ENCODE peak calls at places on chromosomes 4 and X, in seven cellular contexts. A is PC-3, C is left ventricle myocardium inferior, M is GM12878, V is mesendoderm, X is stomach, J is mammary epithelial cell. Y is an unnamed sample.

GRCh38 chrX:724256-724655 is 93.7 kb downstream of the SHOX start:
- DNase-seq in C (no peak), M (no peak), X (no peak), J (no peak), V (no peak), A (no peak), Y (no peak)

GRCh38 chr4:3465698-3466671 is 2.9 kb downstream of the DOK7 start:
- DNase-seq in A (no peak), X (no peak), J (no peak), V (peak), M (no peak), C (peak), Y (peak)

GRCh38 chr4:149781150-149781549 is 34.5 kb downstream of the IQCM start:
- DNase-seq in X (no peak), A (peak), J (peak), V (no peak), C (no peak), M (no peak), Y (no peak)

GRCh38 chr4:151743128-151743854 is 17.5 kb downstream of the GATB start:
- DNase-seq in A (no peak), C (no peak), X (no peak), V (peak), J (peak), M (peak), Y (no peak)

GRCh38 chr4:131061734-131062133 is 1965.8 kb downstream of the C4orf33 start:
- DNase-seq in M (no peak), A (no peak), C (no peak), V (no peak), X (no peak), J (no peak), Y (no peak)

GRCh38 chrX:22313757-22314156 is 41.0 kb downstream of the CBLL2 start:
- DNase-seq in X (no peak), J (no peak), V (peak), M (no peak), C (no peak), A (no peak), Y (no peak)

GRCh38 chr4:138567696-138568095 is 325.5 kb upstream of the SLC7A11 start:
- DNase-seq in J (no peak), A (no peak), C (no peak), X (no peak), M (no peak), V (no peak), Y (no peak)

GRCh38 chrX:14014526-14014925 is 15.2 kb downstream of the GEMIN8 start:
- DNase-seq in J (no peak), X (no peak), A (no peak), V (no peak), C (no peak), M (no peak), Y (no peak)

GRCh38 chrX:49919617-49920016 is 2.8 kb upstream of the CLCN5 start:
- DNase-seq in C (peak), A (peak), M (no peak), J (no peak), V (peak), X (peak), Y (no peak)

GRCh38 chr4:98663226-98664006 is 5.0 kb upstream of the TSPAN5 start:
- DNase-seq in X (no peak), A (peak), C (peak), V (no peak), J (no peak), M (peak), Y (no peak)

GRCh38 chr4:100848865-100849264 is 331.0 kb upstream of the EMCN start:
- DNase-seq in V (peak), M (no peak), A (peak), C (no peak), X (no peak), J (no peak), Y (no peak)

GRCh38 chr4:32025840-32026459 is 1305.8 kb downstream of the PCDH7 start:
- DNase-seq in M (no peak), C (no peak), V (peak), J (peak), A (peak), X (no peak), Y (no peak)

GRCh38 chr4:10750714-10751113 is 66.1 kb upstream of the CLNK start:
- DNase-seq in V (no peak), C (peak), A (no peak), J (no peak), M (no peak), X (no peak), Y (no peak)
- H3K4me3 ChIP-seq in V (no peak), C (no peak), A (no peak), J (no peak), M (no peak), X (no peak), Y (no peak)

GRCh38 chr4:38003628-38004027 is 43.4 kb downstream of the PTTG2 start:
- DNase-seq in V (no peak), C (no peak), A (no peak), X (no peak), M (no peak), J (no peak), Y (no peak)

GRCh38 chr4:38001927-38002326 is 41.7 kb downstream of the PTTG2 start:
- DNase-seq in X (no peak), V (peak), A (no peak), M (no peak), J (no peak), C (no peak), Y (no peak)

GRCh38 chr4:38002451-38003071 is 42.4 kb downstream of the PTTG2 start:
- DNase-seq in M (no peak), J (peak), A (peak), C (no peak), V (peak), X (no peak), Y (no peak)

GRCh38 chr4:38004062-38004461 is 43.9 kb downstream of the PTTG2 start:
- DNase-seq in M (no peak), V (peak), C (no peak), X (no peak), J (no peak), A (no peak), Y (no peak)

GRCh38 chr4:38003102-38003501 is 42.9 kb downstream of the PTTG2 start:
- DNase-seq in J (no peak), C (no peak), A (no peak), X (no peak), V (no peak), M (no peak), Y (no peak)
- H3K27ac ChIP-seq in J (no peak), C (no peak), A (no peak), X (no peak), V (peak), M (no peak), Y (no peak)

DNA sequence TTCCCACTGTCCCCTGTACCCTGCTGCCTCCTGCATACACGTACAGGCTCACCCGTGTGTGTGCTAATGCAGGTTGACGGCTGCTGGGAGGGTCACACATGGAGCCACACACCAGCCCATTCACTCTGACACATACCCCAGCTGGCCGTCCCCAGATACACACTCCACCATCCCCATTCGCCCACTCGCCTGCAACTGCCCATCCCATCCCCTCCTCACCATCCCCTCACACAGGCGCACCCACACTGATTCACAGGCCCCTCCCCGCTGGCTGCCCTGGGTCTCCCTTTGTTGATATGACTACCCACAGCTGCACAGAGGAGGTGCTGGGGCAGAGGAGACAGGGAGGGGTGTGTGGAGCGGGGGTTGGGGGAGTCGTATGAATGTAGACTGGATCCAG is 25.7 kb downstream of the PJA1 start:
- DNase-seq in C (no peak), A (no peak), X (no peak), M (no peak), J (no peak), V (no peak), Y (peak)
- H3K4me3 ChIP-seq in C (no peak), A (no peak), X (no peak), M (no peak), J (no peak), V (no peak), Y (no peak)

GRCh38 chr4:36321176-36321575 is 39.8 kb downstream of the DTHD1 start:
- DNase-seq in J (no peak), X (no peak), C (no peak), M (no peak), A (no peak), V (no peak), Y (no peak)
- H3K27ac ChIP-seq in J (no peak), X (no peak), C (no peak), M (peak), A (no peak), V (no peak), Y (no peak)

DNA sequence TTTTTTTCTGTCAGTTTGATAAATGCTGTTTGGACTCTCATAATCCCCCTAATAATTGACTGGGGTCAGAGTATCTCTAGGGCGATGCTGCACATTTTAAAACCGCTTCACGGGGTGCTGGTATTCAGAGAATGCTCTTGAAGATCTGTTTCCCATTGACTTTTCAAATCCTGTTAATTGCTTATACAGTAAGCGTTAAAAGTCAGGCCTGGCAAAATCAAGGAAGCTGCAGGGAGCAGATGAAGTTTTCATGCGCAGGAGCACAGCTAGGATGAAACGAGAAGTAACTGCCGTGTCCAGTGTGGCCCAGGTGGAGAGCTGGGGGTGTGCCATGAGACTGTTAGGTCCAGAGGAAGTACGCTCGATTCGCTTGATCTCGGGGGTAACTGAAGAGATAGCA is 312.9 kb downstream of the TRIML1 start:
- DNase-seq in X (no peak), C (no peak), M (no peak), A (no peak), V (peak), J (no peak), Y (no peak)
- H3K4me3 ChIP-seq in X (no peak), C (no peak), M (no peak), A (no peak), V (no peak), J (no peak), Y (no peak)

DNA sequence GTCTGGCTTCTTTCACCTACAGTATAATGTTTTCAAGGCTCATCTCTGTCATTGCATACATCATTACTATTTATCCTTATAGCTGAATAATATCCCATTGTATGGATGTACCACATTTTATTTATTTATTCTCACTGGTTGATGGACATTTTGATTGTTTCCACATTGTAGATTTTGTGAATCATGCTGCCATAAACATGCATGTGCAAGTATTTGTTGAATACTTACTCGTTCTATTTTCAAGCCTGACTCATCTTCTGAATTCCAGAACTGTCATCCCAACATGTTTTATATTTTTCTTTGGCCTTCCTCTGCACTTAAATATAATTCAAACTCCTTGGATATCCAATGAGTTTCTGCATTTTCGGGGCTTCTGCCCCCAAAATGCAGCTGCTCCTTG is 77.6 kb downstream of the MXRA5 start:
- DNase-seq in A (peak), J (peak), V (no peak), C (no peak), X (no peak), M (no peak), Y (no peak)
- H3K27ac ChIP-seq in A (no peak), J (no peak), V (no peak), C (no peak), X (no peak), M (no peak), Y (no peak)

GRCh38 chr4:124874172-124874450 is 161.6 kb upstream of the ANKRD50 start:
- DNase-seq in J (no peak), M (no peak), V (no peak), C (no peak), A (no peak), X (no peak), Y (no peak)
- H3K4me3 ChIP-seq in J (no peak), M (no peak), V (no peak), C (no peak), A (no peak), X (no peak), Y (no peak)